ENCODE peak calls at places on chromosomes 13 and 19, in five cellular contexts. L, T, B, P and D are unnamed samples.

GRCh38 chr19:3366761-3367571 is 583 bp downstream of the NFIC start:
- DNase-seq in B (no peak), L (peak), P (no peak), T (no peak), D (no peak)

GRCh38 chr13:31207630-31208549 is 8.1 kb downstream of the B3GLCT start:
- DNase-seq in L (peak), B (no peak), P (no peak), T (peak), D (no peak)

GRCh38 chr19:925087-925911 is 536 bp upstream of the ARID3A start:
- DNase-seq in L (peak), P (peak), T (peak), B (peak), D (peak)

GRCh38 chr19:33246729-33247440 is 21.2 kb upstream of the SLC7A10 start:
- DNase-seq in P (no peak), T (no peak), L (no peak), B (no peak), D (no peak)

GRCh38 chr13:106591299-106591698 is 23.4 kb upstream of the ARGLU1 start:
- DNase-seq in T (no peak), L (no peak), P (no peak), B (no peak), D (no peak)

GRCh38 chr19:47670736-47671135 is 42.5 kb upstream of the EHD2 start:
- DNase-seq in L (no peak), T (no peak), B (no peak), P (no peak), D (no peak)

GRCh38 chr19:46932346-46932745 is 71.5 kb downstream of the ARHGAP35 start:
- DNase-seq in B (no peak), T (peak), L (no peak), P (no peak), D (no peak)

GRCh38 chr19:51098366-51099069 is 9.7 kb downstream of the CTU1 start:
- DNase-seq in P (no peak), L (peak), T (no peak), B (no peak), D (no peak)

GRCh38 chr13:90014038-90014437 is 1333.4 kb upstream of the MIR17HG start:
- DNase-seq in L (no peak), P (no peak), B (no peak), T (no peak), D (no peak)

GRCh38 chr19:14427461-14427860 is 5.6 kb upstream of the PKN1 start:
- DNase-seq in B (no peak), P (no peak), T (no peak), L (no peak), D (no peak)

GRCh38 chr13:30088312-30088855 is 219.0 kb downstream of the KATNAL1 start:
- DNase-seq in L (no peak), P (no peak), T (peak), B (no peak), D (peak)

GRCh38 chr19:2607712-2608601 is 94.5 kb downstream of the GNG7 start:
- DNase-seq in P (peak), T (no peak), B (no peak), L (no peak), D (no peak)

GRCh38 chr13:29457299-29457698 is 138.2 kb downstream of the SLC7A1 start:
- DNase-seq in P (no peak), L (no peak), B (no peak), T (peak), D (no peak)

GRCh38 chr19:5080030-5080644 is 111.2 kb downstream of the KDM4B start:
- DNase-seq in L (peak), P (no peak), T (no peak), B (no peak), D (no peak)

GRCh38 chr19:47719047-47719885 is 6.0 kb downstream of the EHD2 start:
- DNase-seq in B (no peak), L (peak), T (peak), P (no peak), D (no peak)

GRCh38 chr13:90293793-90294361 is 1053.6 kb upstream of the MIR17HG start:
- DNase-seq in T (no peak), B (no peak), L (no peak), P (no peak), D (no peak)

GRCh38 chr19:18496167-18496979 is 25.5 kb downstream of the ELL start:
- DNase-seq in B (no peak), T (peak), L (no peak), P (no peak), D (no peak)

GRCh38 chr13:91212229-91212628 is 135.3 kb upstream of the MIR17HG start:
- DNase-seq in L (no peak), T (no peak), B (no peak), P (no peak), D (no peak)

GRCh38 chr13:111283991-111284390 is 36.5 kb upstream of the TEX29 start:
- DNase-seq in T (no peak), L (no peak), B (no peak), P (no peak), D (no peak)

GRCh38 chr13:76014618-76015315 is 378.6 kb downstream of the LMO7 start:
- DNase-seq in B (no peak), P (no peak), T (peak), L (no peak), D (no peak)

GRCh38 chr19:48511800-48512503 is at the start of gene LMTK3:
- DNase-seq in T (peak), B (no peak), P (peak), L (peak), D (peak)

GRCh38 chr13:26601669-26602068 is 44.2 kb downstream of the WASF3 start:
- DNase-seq in P (no peak), B (no peak), T (peak), L (no peak), D (peak)

GRCh38 chr19:17163652-17164051 is 51.5 kb upstream of the USE1 start:
- DNase-seq in L (no peak), T (no peak), B (no peak), P (no peak), D (no peak)

GRCh38 chr13:113771709-113772331 is 12.8 kb downstream of the TMEM255B start:
- DNase-seq in L (no peak), P (no peak), T (peak), B (no peak), D (no peak)

GRCh38 chr19:54439174-54439851 is 9.7 kb upstream of the LENG8 start:
- DNase-seq in L (peak), B (no peak), T (no peak), P (no peak), D (peak)

GRCh38 chr13:51618626-51619025 is 34.4 kb downstream of the WDFY2 start:
- DNase-seq in B (no peak), L (no peak), T (no peak), P (no peak), D (no peak)